ENCODE peak calls at places on chromosome 1, in eight cellular contexts. Z is NCI-H1417 treated with DMSO at 0.1 percent for 48 hours; F is fibroblast of the conjunctiva; T is GOT3; A is A172; J is SK-MEL-5; S is activated CD8-positive, alpha-beta T cell treated with anti-CD3 and anti-CD28 coated beads for 36 hours; L is NCI-H748 treated with DMSO at 0.1 percent for 48 hours. U is an unnamed sample.

GRCh38 chr1:192600264-192600663 is 24.7 kb downstream of the RGS1 start:
- DNase-seq in Z (no peak), F (no peak), T (no peak), A (no peak), J (no peak), S (no peak), L (no peak), U (no peak)

GRCh38 chr1:43799656-43800629 is 92.6 kb downstream of the ST3GAL3 start:
- DNase-seq in Z (no peak), F (peak), T (no peak), A (no peak), J (no peak), S (peak), L (no peak), U (no peak)

GRCh38 chr1:39268112-39268581 is 63.7 kb downstream of the MACF1 start:
- DNase-seq in Z (peak), F (peak), T (no peak), A (peak), J (no peak), S (peak), L (peak), U (no peak)

GRCh38 chr1:33152685-33153432 is 29.0 kb downstream of the TRIM62 start:
- DNase-seq in Z (no peak), F (peak), T (no peak), A (no peak), J (peak), S (no peak), L (no peak), U (no peak)

GRCh38 chr1:20290624-20291597 is at the start of gene VWA5B1:
- DNase-seq in Z (peak), F (no peak), T (no peak), A (no peak), J (no peak), S (no peak), L (peak), U (no peak)

GRCh38 chr1:207085887-207086286 is 2.8 kb upstream of the C4BPB start:
- DNase-seq in Z (no peak), F (no peak), T (no peak), A (no peak), J (no peak), S (no peak), L (no peak), U (no peak)

GRCh38 chr1:6157132-6157527 is 23.0 kb downstream of the CHD5 start:
- DNase-seq in Z (no peak), F (no peak), T (no peak), A (peak), J (no peak), S (no peak), L (no peak), U (no peak)

GRCh38 chr1:228350831-228351781 is 55.5 kb downstream of the TRIM11 start:
- DNase-seq in Z (no peak), F (no peak), T (no peak), A (no peak), J (no peak), S (no peak), L (no peak), U (no peak)

GRCh38 chr1:31931241-31932225 is 6.6 kb downstream of the PTP4A2 start:
- DNase-seq in Z (no peak), F (no peak), T (no peak), A (peak), J (peak), S (no peak), L (no peak), U (peak)

GRCh38 chr1:113930499-113931161 is 1.5 kb downstream of the HIPK1 start:
- DNase-seq in Z (no peak), F (peak), T (no peak), A (no peak), J (peak), S (peak), L (no peak), U (no peak)

GRCh38 chr1:246317291-246317690 is 189.8 kb downstream of the SMYD3 start:
- DNase-seq in Z (no peak), F (no peak), T (no peak), A (no peak), J (no peak), S (no peak), L (no peak), U (no peak)